ENCODE peak calls at places on chromosomes 1 and 21, in nine cellular contexts. S, L, U, R, H, Y, G, B and O are unnamed samples. For H3K36me3, the result is how much of the 10 kb centered on the place peaks cover.

GRCh38 chr1:78102916-78103315 is 57.1 kb downstream of the GIPC2 start:
- DNase-seq in S (no peak), L (no peak), U (peak), R (no peak), H (no peak), Y (no peak), G (no peak), B (no peak), O (no peak)

GRCh38 chr21:44510508-44511218 is 29.3 kb downstream of the KRTAP10-1 start:
- DNase-seq in S (no peak), L (peak), U (no peak), R (no peak), H (peak), Y (peak), G (peak), B (no peak), O (no peak)

GRCh38 chr1:114979278-114979891 is 50.2 kb upstream of the TSHB start:
- DNase-seq in S (no peak), L (no peak), U (peak), R (peak), H (peak), Y (peak), G (peak), B (peak), O (no peak)

GRCh38 chr1:175725684-175726083 is 17.7 kb downstream of the TNR start:
- DNase-seq in S (no peak), L (no peak), U (peak), R (no peak), H (no peak), Y (no peak), G (no peak), B (no peak), O (no peak)

GRCh38 chr1:234689236-234689635 is 79.3 kb upstream of the IRF2BP2 start:
- DNase-seq in S (no peak), L (no peak), U (no peak), R (no peak), H (no peak), Y (no peak), G (no peak), B (no peak), O (no peak)

GRCh38 chr1:54255026-54255425 is 55.1 kb downstream of the MRPL37 start:
- DNase-seq in S (no peak), L (no peak), U (peak), R (no peak), H (no peak), Y (no peak), G (no peak), B (no peak), O (no peak)

GRCh38 chr21:32771134-32771523 is 426 bp downstream of the PAXBP1 start:
- DNase-seq in S (peak), L (peak), U (peak), R (peak), H (peak), Y (peak), G (no peak), B (peak), O (no peak)

GRCh38 chr1:202165267-202165941 is 5.0 kb upstream of the PTPN7 start:
- DNase-seq in S (no peak), L (no peak), U (no peak), R (no peak), H (peak), Y (no peak), G (no peak), B (no peak), O (no peak)

DNA sequence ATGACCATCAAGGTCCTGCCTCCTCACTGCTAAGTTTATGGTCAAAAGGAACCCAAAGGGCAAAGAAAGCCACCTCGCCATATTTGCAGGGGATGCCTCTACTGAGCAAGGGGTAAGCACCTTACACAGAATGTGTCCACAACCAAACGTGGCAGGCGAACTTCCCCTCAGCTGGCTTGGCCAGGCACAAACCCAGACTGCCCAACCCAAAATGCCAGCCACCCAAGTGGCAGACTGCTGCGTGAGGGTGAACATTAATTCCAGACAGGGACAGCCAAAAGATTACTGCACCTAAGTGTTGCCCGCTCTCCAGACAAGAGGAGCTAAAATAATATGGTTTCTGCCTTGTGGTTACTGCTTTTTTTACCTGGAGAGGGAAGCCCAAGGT is 16.0 kb downstream of the ZNF697 start:
- DNase-seq in S (no peak), L (no peak), U (no peak), R (no peak), H (no peak), Y (no peak), G (no peak), B (no peak), O (no peak)
- TF ChIP-seq POLR2A in S (no peak), L (no peak), U (no peak), R (no peak), H (no peak), Y (no peak), G (no peak), B (no peak), O (no peak)

GRCh38 chr21:42414066-42414465 is 10.4 kb downstream of the UBASH3A start:
- DNase-seq in S (no peak), L (no peak), U (no peak), R (no peak), H (no peak), Y (no peak), G (no peak), B (no peak), O (no peak)

GRCh38 chr21:42419845-42420244 is 16.1 kb downstream of the UBASH3A start:
- DNase-seq in S (no peak), L (peak), U (no peak), R (no peak), H (no peak), Y (no peak), G (no peak), B (no peak), O (no peak)

GRCh38 chr21:42414553-42414927 is 10.8 kb downstream of the UBASH3A start:
- DNase-seq in S (no peak), L (no peak), U (no peak), R (no peak), H (no peak), Y (no peak), G (no peak), B (no peak), O (no peak)

GRCh38 chr21:42414928-42415769 is 11.4 kb downstream of the UBASH3A start:
- DNase-seq in S (no peak), L (peak), U (peak), R (no peak), H (peak), Y (peak), G (peak), B (no peak), O (no peak)

GRCh38 chr21:42417533-42417932 is 13.8 kb downstream of the UBASH3A start:
- DNase-seq in S (no peak), L (no peak), U (no peak), R (no peak), H (no peak), Y (no peak), G (no peak), B (no peak), O (no peak)
- H3K36me3 ChIP-seq in S (under half), L (under half), U (under half), R (under half), H (under half), Y (under half), G (under half), B (under half), O (under half)

GRCh38 chr21:37827878-37828277 is 88.4 kb downstream of the KCNJ6 start:
- DNase-seq in S (no peak), L (no peak), U (no peak), R (no peak), H (no peak), Y (peak), G (no peak), B (no peak), O (no peak)
- TF ChIP-seq POLR2A in S (no peak), L (no peak), U (no peak), R (no peak), H (no peak), Y (no peak), G (no peak), B (no peak), O (no peak)

GRCh38 chr1:237219751-237220150 is 177.8 kb downstream of the RYR2 start:
- DNase-seq in S (no peak), L (no peak), U (no peak), R (no peak), H (no peak), Y (no peak), G (no peak), B (no peak), O (no peak)
- H3K36me3 ChIP-seq in S (under half), L (under half), U (under half), R (under half), H (under half), Y (under half), G (under half), B (under half), O (under half)

DNA sequence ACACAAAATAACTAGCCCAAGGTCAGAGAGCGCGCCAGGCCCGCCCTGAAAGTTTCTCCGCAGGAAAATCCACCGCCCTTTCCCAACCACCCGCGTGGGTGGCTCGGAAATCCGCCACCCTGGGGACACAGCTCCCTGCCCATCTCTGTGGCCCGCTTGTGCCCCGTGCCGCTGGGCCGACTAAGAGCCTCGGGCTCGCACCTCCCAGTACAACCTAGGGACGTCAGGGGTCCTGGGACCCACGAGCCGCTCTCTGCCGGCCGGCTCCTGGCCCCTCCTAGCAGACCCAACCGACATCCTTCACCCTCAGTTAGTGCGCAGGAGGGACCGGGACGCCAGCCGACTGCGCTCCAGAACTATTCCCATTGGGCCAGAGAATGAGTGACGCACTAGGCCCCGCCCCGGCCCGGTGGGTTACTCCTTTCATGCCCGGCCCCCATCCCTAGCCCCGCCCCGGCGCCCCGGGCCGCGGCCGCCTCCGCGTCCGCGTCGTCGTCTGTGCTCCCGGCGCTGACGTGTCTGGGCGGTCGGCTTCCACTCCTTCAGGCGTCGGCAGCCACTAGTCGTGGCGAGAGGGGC is 396 bp upstream of the UAP1 start:
- DNase-seq in S (peak), L (peak), U (peak), R (peak), H (peak), Y (peak), G (peak), B (peak), O (peak)
- TF ChIP-seq POLR2A in S (peak), L (peak), U (peak), R (peak), H (peak), Y (no peak), G (no peak), B (peak), O (peak)